ENCODE peak calls at places on chromosome 9, in ten cellular contexts. R is activated CD4-positive, alpha-beta T cell treated with anti-CD3 and anti-CD28 coated beads, Interleukin-2, amount 50 U/mL, for 24 hours; Q is neuronal stem cell; I is thoracic aorta; E is GM20000; F is fibroblast of mammary gland; O is naive B cell; Z is KBM-7; D is lower lobe of right lung; V is Kasumi-1. L is an unnamed sample.

GRCh38 chr9:136141716-136142415 is 23.2 kb upstream of the TMEM250 start:
- DNase-seq in R (no peak), Q (no peak), I (no peak), E (no peak), F (no peak), O (no peak), Z (no peak), D (no peak), V (no peak), L (no peak)

GRCh38 chr9:121319394-121319780 is 50.7 kb downstream of the STOM start:
- DNase-seq in R (no peak), Q (no peak), I (no peak), E (no peak), F (no peak), O (no peak), Z (no peak), D (no peak), V (no peak), L (no peak)

GRCh38 chr9:91159664-91160121 is 202.0 kb downstream of the AUH start:
- DNase-seq in R (no peak), Q (no peak), I (no peak), E (no peak), F (no peak), O (no peak), Z (no peak), D (peak), V (no peak), L (no peak)

GRCh38 chr9:138105561-138106505 is 228.3 kb downstream of the CACNA1B start:
- DNase-seq in R (no peak), Q (no peak), I (no peak), E (no peak), F (no peak), O (no peak), Z (no peak), D (no peak), V (no peak), L (no peak)

GRCh38 chr9:94921072-94921471 is 194.6 kb downstream of the AOPEP start:
- DNase-seq in R (no peak), Q (no peak), I (no peak), E (no peak), F (peak), O (no peak), Z (no peak), D (no peak), V (no peak), L (peak)

GRCh38 chr9:75001719-75002421 is 26.2 kb downstream of the CARNMT1 start:
- DNase-seq in R (peak), Q (peak), I (no peak), E (peak), F (peak), O (peak), Z (peak), D (no peak), V (peak), L (peak)

GRCh38 chr9:98318834-98319478 is 63.5 kb upstream of the TBC1D2 start:
- DNase-seq in R (no peak), Q (no peak), I (no peak), E (no peak), F (peak), O (no peak), Z (no peak), D (no peak), V (no peak), L (peak)

GRCh38 chr9:3136999-3137675 is 293.2 kb upstream of the PUM3 start:
- DNase-seq in R (no peak), Q (no peak), I (no peak), E (no peak), F (peak), O (no peak), Z (no peak), D (no peak), V (no peak), L (no peak)

GRCh38 chr9:131733601-131734061 is 6.2 kb downstream of the RAPGEF1 start:
- DNase-seq in R (no peak), Q (no peak), I (peak), E (no peak), F (peak), O (no peak), Z (peak), D (no peak), V (peak), L (peak)

GRCh38 chr9:4489919-4490704 is at the start of gene SLC1A1:
- DNase-seq in R (no peak), Q (peak), I (peak), E (peak), F (peak), O (no peak), Z (peak), D (peak), V (peak), L (peak)

GRCh38 chr9:112086627-112087026 is 88.5 kb downstream of the SUSD1 start:
- DNase-seq in R (no peak), Q (no peak), I (no peak), E (no peak), F (peak), O (no peak), Z (peak), D (no peak), V (peak), L (peak)

GRCh38 chr9:38026021-38026809 is 42.8 kb downstream of the SHB start:
- DNase-seq in R (no peak), Q (no peak), I (no peak), E (no peak), F (peak), O (no peak), Z (no peak), D (no peak), V (peak), L (peak)

GRCh38 chr9:116333254-116333653 is 179.7 kb downstream of the PAPPA start:
- DNase-seq in R (no peak), Q (no peak), I (no peak), E (no peak), F (no peak), O (no peak), Z (no peak), D (no peak), V (no peak), L (no peak)

GRCh38 chr9:137042751-137043727 is 2.9 kb downstream of the NPDC1 start:
- DNase-seq in R (no peak), Q (no peak), I (no peak), E (no peak), F (no peak), O (no peak), Z (no peak), D (no peak), V (no peak), L (no peak)

GRCh38 chr9:133701321-133701980 is 36.7 kb downstream of the SARDH start:
- DNase-seq in R (peak), Q (no peak), I (no peak), E (no peak), F (no peak), O (no peak), Z (no peak), D (peak), V (peak), L (no peak)

GRCh38 chr9:94084314-94084713 is at the start of gene PTPDC1:
- DNase-seq in R (no peak), Q (peak), I (no peak), E (no peak), F (peak), O (no peak), Z (peak), D (no peak), V (no peak), L (peak)

GRCh38 chr9:123725389-123725788 is 204.5 kb downstream of the DENND1A start:
- DNase-seq in R (no peak), Q (no peak), I (no peak), E (no peak), F (peak), O (no peak), Z (no peak), D (no peak), V (no peak), L (peak)

GRCh38 chr9:111158375-111158774 is 120.1 kb upstream of the LPAR1 start:
- DNase-seq in R (no peak), Q (no peak), I (no peak), E (no peak), F (peak), O (no peak), Z (no peak), D (no peak), V (no peak), L (no peak)

GRCh38 chr9:78296208-78296892 is 575 bp upstream of the PSAT1 start:
- DNase-seq in R (no peak), Q (peak), I (no peak), E (peak), F (peak), O (no peak), Z (no peak), D (peak), V (no peak), L (peak)

GRCh38 chr9:121286973-121287721 is 19.2 kb downstream of the GSN start:
- DNase-seq in R (peak), Q (peak), I (peak), E (no peak), F (peak), O (no peak), Z (peak), D (peak), V (peak), L (peak)

GRCh38 chr9:133707761-133708122 is 30.4 kb downstream of the SARDH start:
- DNase-seq in R (no peak), Q (no peak), I (no peak), E (no peak), F (no peak), O (no peak), Z (no peak), D (no peak), V (no peak), L (no peak)

GRCh38 chr9:37030591-37030939 is 3.5 kb downstream of the PAX5 start:
- DNase-seq in R (no peak), Q (no peak), I (no peak), E (peak), F (no peak), O (peak), Z (peak), D (no peak), V (no peak), L (no peak)